ENCODE peak calls at places on chromosomes 4 and X, in seven cellular contexts. X is breast epithelium, K is bronchial epithelial cell, D is psoas muscle, C is thyroid gland, H is AG04449, M is PC-3. I is an unnamed sample.

GRCh38 chr4:8202108-8202507 is 3.0 kb downstream of the SH3TC1 start:
- DNase-seq in X (no peak), D (no peak), K (no peak), C (no peak), H (no peak), M (no peak), I (no peak)

GRCh38 chr4:55768291-55768690 is 51.3 kb upstream of the EXOC1L start:
- DNase-seq in H (peak; percentile 62), K (peak; percentile 67), X (no peak), C (no peak), D (no peak), M (peak; percentile 68), I (peak; percentile 92)

GRCh38 chr4:56757821-56758400 is 63.6 kb downstream of the SPINK2 start:
- DNase-seq in M (peak; percentile 98), C (peak; percentile 92), D (no peak), X (peak; percentile 54), H (peak; percentile 53), K (peak; percentile 92), I (peak; percentile 96)

GRCh38 chr4:116603096-116603495 is 482.3 kb downstream of the TRAM1L1 start:
- DNase-seq in K (peak; percentile 62), D (no peak), X (no peak), H (no peak), C (no peak), M (peak; percentile 13), I (no peak)

GRCh38 chrX:47573334-47574095 is 8.7 kb upstream of the TIMP1 start:
- DNase-seq in H (no peak), M (peak; percentile 66), K (peak; percentile 73), X (no peak), C (no peak), D (no peak), I (no peak)

GRCh38 chr4:13261486-13262257 is 222.5 kb downstream of the RAB28 start:
- DNase-seq in K (no peak), H (no peak), M (no peak), C (no peak), X (no peak), D (no peak), I (no peak)

GRCh38 chr4:138199568-138200235 is 42.4 kb downstream of the SLC7A11 start:
- DNase-seq in H (no peak), X (no peak), M (peak; percentile 92), K (peak; percentile 98), D (no peak), C (peak; percentile 42), I (no peak)

GRCh38 chrX:19811807-19812604 is 75.4 kb downstream of the SH3KBP1 start:
- DNase-seq in M (no peak), C (no peak), D (no peak), X (no peak), K (no peak), H (no peak), I (peak; percentile 60)

GRCh38 chrX:37349131-37350033 is at the start of gene PRRG1:
- DNase-seq in X (peak; percentile 62), M (peak; percentile 80), C (peak; percentile 75), H (no peak), K (peak; percentile 56), D (peak; percentile 89), I (peak; percentile 67)

DNA sequence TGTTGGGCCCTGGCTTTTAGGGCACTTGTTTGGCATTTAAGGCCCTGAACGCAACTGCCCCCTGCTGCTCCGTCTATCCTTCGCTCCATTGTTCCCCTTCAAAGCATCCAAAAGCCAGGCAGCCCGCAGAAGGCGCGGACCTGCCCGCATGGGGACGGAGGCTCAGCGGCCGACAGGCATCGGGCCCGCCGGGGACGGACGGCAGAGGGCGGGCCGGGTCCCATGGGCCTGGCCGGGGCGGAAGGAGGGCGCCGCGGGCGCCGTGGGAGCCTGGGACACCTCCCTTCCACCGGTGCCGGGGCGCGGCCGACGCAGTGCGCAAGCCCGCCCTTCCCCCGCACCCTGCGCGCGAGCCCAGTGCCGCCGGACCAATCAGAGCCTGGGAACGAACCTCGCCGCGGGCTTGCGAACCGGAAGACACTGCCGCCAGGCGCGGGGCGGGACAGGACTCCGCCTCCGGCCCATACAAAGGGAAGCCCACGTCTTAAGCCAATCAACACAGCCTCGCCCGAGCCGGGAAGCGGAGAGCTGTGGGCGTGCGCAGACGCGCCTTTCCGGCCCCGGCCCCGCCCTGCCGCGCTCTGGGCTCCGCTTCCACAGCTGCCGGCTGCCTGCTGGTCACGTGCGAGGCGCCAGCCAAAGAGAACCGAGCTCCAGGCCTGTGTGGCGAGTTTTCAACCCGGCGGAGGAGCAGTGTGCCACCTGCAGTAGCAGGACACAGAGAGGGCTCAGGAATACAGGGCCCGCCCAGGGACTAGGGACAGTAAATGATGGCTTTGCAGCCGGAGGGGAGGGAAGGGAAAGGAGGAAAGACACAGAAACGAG is 2.1 kb upstream of the ARHGAP4 start:
- DNase-seq in K (peak; percentile 90), D (peak; percentile 99), C (peak; percentile 95), H (peak; percentile 83), X (peak; percentile 92), M (peak; percentile 97), I (peak; percentile 95)
- TF ChIP-seq CTCF in K (no peak), D (peak; percentile 22), C (no peak), H (no peak), X (no peak), M (no peak), I (peak; percentile 24)

GRCh38 chr4:83112678-83113428 is 1.7 kb downstream of the PLAC8 start:
- DNase-seq in D (no peak), K (no peak), H (no peak), M (no peak), C (no peak), X (no peak), I (peak; percentile 45)
- H3K4me3 ChIP-seq in D (no peak overlapping the region), K (no peak overlapping the region), H (no peak overlapping the region), M (no peak overlapping the region), C (no peak overlapping the region), X (no peak overlapping the region), I (no peak overlapping the region)

GRCh38 chr4:143291334-143291733 is 45.3 kb upstream of the GAB1 start:
- DNase-seq in D (no peak), H (no peak), K (peak; percentile 64), C (no peak), X (no peak), M (no peak), I (no peak)

GRCh38 chr4:143289370-143289769 is 47.3 kb upstream of the GAB1 start:
- DNase-seq in K (no peak), C (no peak), M (no peak), D (no peak), H (no peak), X (no peak), I (no peak)

GRCh38 chr4:143286733-143287570 is 49.7 kb upstream of the GAB1 start:
- DNase-seq in K (peak; percentile 88), M (peak; percentile 17), X (no peak), C (no peak), H (peak; percentile 23), D (no peak), I (peak; percentile 63)

GRCh38 chr4:143286058-143286457 is 50.6 kb upstream of the GAB1 start:
- DNase-seq in H (no peak), X (no peak), K (no peak), C (no peak), D (no peak), M (no peak), I (no peak)

GRCh38 chr4:143287571-143287923 is 49.1 kb upstream of the GAB1 start:
- DNase-seq in K (no peak), H (no peak), M (no peak), X (no peak), C (no peak), D (no peak), I (no peak)
- TF ChIP-seq CTCF in K (no peak), H (no peak), M (no peak), X (no peak), C (no peak), D (no peak), I (peak; percentile 18)

GRCh38 chr4:87382931-87383330 is 8.1 kb downstream of the HSD17B11 start:
- DNase-seq in C (no peak), M (no peak), K (no peak), X (no peak), H (no peak), D (no peak), I (no peak)
- H3K4me3 ChIP-seq in C (no peak overlapping the region), M (no peak overlapping the region), K (no peak overlapping the region), X (no peak overlapping the region), H (no peak overlapping the region), D (no peak overlapping the region), I (no peak overlapping the region)

GRCh38 chr4:42282081-42282901 is 115.0 kb upstream of the SHISA3 start:
- DNase-seq in M (peak; percentile 89), D (peak; percentile 74), K (peak; percentile 55), C (peak; percentile 37), X (no peak), H (peak; percentile 3), I (peak; percentile 75)
- TF ChIP-seq CTCF in M (peak; percentile 84), D (peak; percentile 70), K (peak; percentile 62), C (peak; percentile 33), X (peak; percentile 80), H (peak; percentile 37), I (peak; percentile 70)

GRCh38 chr4:168695288-168695687 is 198.4 kb downstream of the PALLD start:
- DNase-seq in M (no peak), H (no peak), X (no peak), K (peak; percentile 82), D (no peak), C (no peak), I (no peak)
- H3K4me3 ChIP-seq in M (no peak overlapping the region), H (no peak overlapping the region), X (no peak overlapping the region), K (no peak overlapping the region), D (no peak overlapping the region), C (no peak overlapping the region), I (no peak overlapping the region)